ENCODE peak calls at places on chromosomes 3 and 15, in seven cellular contexts. One of them, this sample, is unnamed.

GRCh38 chr3:113148307-113148703 is 63.1 kb upstream of the BOC start:
- DNase-seq in bronchial epithelial cell: peak
- DNase-seq in HCT116: no peak
- DNase-seq in pancreas: no peak
- DNase-seq in GM10248: no peak
- DNase-seq in GM23338: no peak
- DNase-seq in mucosa of descending colon: peak
- DNase-seq in this sample: no peak

GRCh38 chr3:49013738-49014660 is 4.4 kb downstream of the DALRD3 start:
- DNase-seq in mucosa of descending colon: peak
- DNase-seq in bronchial epithelial cell: peak
- DNase-seq in pancreas: peak
- DNase-seq in HCT116: no peak
- DNase-seq in GM10248: peak
- DNase-seq in GM23338: peak
- DNase-seq in this sample: no peak

GRCh38 chr15:74173545-74174215 is at the start of gene ISLR:
- DNase-seq in HCT116: no peak
- DNase-seq in GM10248: no peak
- DNase-seq in GM23338: peak
- DNase-seq in bronchial epithelial cell: no peak
- DNase-seq in mucosa of descending colon: peak
- DNase-seq in pancreas: peak
- DNase-seq in this sample: no peak

GRCh38 chr3:136925425-136926190 is 32.2 kb upstream of the IL20RB start:
- DNase-seq in GM10248: no peak
- DNase-seq in GM23338: no peak
- DNase-seq in HCT116: no peak
- DNase-seq in mucosa of descending colon: no peak
- DNase-seq in bronchial epithelial cell: no peak
- DNase-seq in pancreas: no peak
- DNase-seq in this sample: no peak

GRCh38 chr3:120198305-120198878 is 86.6 kb downstream of the GPR156 start:
- DNase-seq in pancreas: no peak
- DNase-seq in bronchial epithelial cell: peak
- DNase-seq in HCT116: peak
- DNase-seq in GM10248: no peak
- DNase-seq in GM23338: no peak
- DNase-seq in mucosa of descending colon: peak
- DNase-seq in this sample: no peak

GRCh38 chr15:77030042-77030927 is 35.4 kb downstream of the PSTPIP1 start:
- DNase-seq in mucosa of descending colon: peak
- DNase-seq in HCT116: no peak
- DNase-seq in GM23338: peak
- DNase-seq in GM10248: no peak
- DNase-seq in bronchial epithelial cell: no peak
- DNase-seq in pancreas: peak
- DNase-seq in this sample: peak

GRCh38 chr3:115623414-115623868 is at the start of gene GAP43:
- DNase-seq in mucosa of descending colon: peak
- DNase-seq in GM10248: no peak
- DNase-seq in pancreas: peak
- DNase-seq in GM23338: peak
- DNase-seq in bronchial epithelial cell: peak
- DNase-seq in HCT116: no peak
- DNase-seq in this sample: no peak

GRCh38 chr15:85044251-85044853 is 62.7 kb downstream of the PDE8A start:
- DNase-seq in mucosa of descending colon: peak
- DNase-seq in bronchial epithelial cell: peak
- DNase-seq in pancreas: no peak
- DNase-seq in GM23338: peak
- DNase-seq in GM10248: no peak
- DNase-seq in HCT116: peak
- DNase-seq in this sample: peak

GRCh38 chr3:140206196-140207040 is 271.4 kb downstream of the CLSTN2 start:
- DNase-seq in GM23338: peak
- DNase-seq in HCT116: no peak
- DNase-seq in mucosa of descending colon: no peak
- DNase-seq in GM10248: no peak
- DNase-seq in bronchial epithelial cell: peak
- DNase-seq in pancreas: no peak
- DNase-seq in this sample: no peak

GRCh38 chr3:127031046-127031810 is 48.3 kb downstream of the PLXNA1 start:
- DNase-seq in mucosa of descending colon: no peak
- DNase-seq in bronchial epithelial cell: no peak
- DNase-seq in GM10248: no peak
- DNase-seq in pancreas: peak
- DNase-seq in HCT116: no peak
- DNase-seq in GM23338: no peak
- DNase-seq in this sample: no peak

GRCh38 chr3:194136519-194137313 is 768 bp downstream of the HES1 start:
- DNase-seq in pancreas: peak
- DNase-seq in bronchial epithelial cell: peak
- DNase-seq in GM10248: no peak
- DNase-seq in HCT116: no peak
- DNase-seq in mucosa of descending colon: peak
- DNase-seq in GM23338: peak
- DNase-seq in this sample: peak

GRCh38 chr3:46692566-46692983 is 904 bp downstream of the ALS2CL start:
- DNase-seq in pancreas: peak
- DNase-seq in HCT116: peak
- DNase-seq in mucosa of descending colon: peak
- DNase-seq in GM10248: no peak
- DNase-seq in bronchial epithelial cell: peak
- DNase-seq in GM23338: peak
- DNase-seq in this sample: no peak

GRCh38 chr15:60077581-60078359 is 73.7 kb downstream of the FOXB1 start:
- DNase-seq in pancreas: no peak
- DNase-seq in GM10248: no peak
- DNase-seq in HCT116: no peak
- DNase-seq in bronchial epithelial cell: no peak
- DNase-seq in GM23338: peak
- DNase-seq in mucosa of descending colon: no peak
- DNase-seq in this sample: no peak

GRCh38 chr3:29265673-29266072 is 15.2 kb upstream of the RBMS3 start:
- DNase-seq in pancreas: no peak
- DNase-seq in mucosa of descending colon: no peak
- DNase-seq in GM23338: no peak
- DNase-seq in GM10248: no peak
- DNase-seq in HCT116: no peak
- DNase-seq in bronchial epithelial cell: no peak
- DNase-seq in this sample: no peak

GRCh38 chr3:29258161-29258560 is 22.7 kb upstream of the RBMS3 start:
- DNase-seq in bronchial epithelial cell: no peak
- DNase-seq in mucosa of descending colon: no peak
- DNase-seq in pancreas: no peak
- DNase-seq in GM23338: no peak
- DNase-seq in GM10248: no peak
- DNase-seq in HCT116: no peak
- DNase-seq in this sample: no peak

GRCh38 chr3:29255854-29256696 is 24.8 kb upstream of the RBMS3 start:
- DNase-seq in HCT116: no peak
- DNase-seq in GM23338: no peak
- DNase-seq in GM10248: no peak
- DNase-seq in bronchial epithelial cell: peak
- DNase-seq in pancreas: no peak
- DNase-seq in mucosa of descending colon: no peak
- DNase-seq in this sample: no peak

DNA sequence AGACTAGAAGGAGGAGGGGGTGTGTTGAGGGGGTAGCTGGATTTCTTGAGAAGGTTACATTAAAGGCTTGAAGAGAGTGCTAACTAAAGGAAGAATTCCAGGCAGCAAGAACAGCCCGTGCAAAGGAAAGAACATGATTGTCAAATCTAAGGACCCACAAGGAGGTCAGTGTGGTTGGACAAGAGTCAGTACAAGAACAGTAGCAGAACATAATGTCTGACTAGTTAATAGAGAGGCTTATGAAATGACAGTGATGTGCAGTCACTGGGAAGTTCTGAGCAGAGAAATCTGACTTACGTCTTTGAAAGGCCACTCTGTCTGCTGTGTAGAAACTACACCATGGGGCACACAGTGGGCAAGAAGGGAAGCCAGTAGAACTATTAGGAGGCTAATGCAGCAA is 19.8 kb upstream of the RBMS3 start:
- DNase-seq in mucosa of descending colon: no peak
- DNase-seq in HCT116: no peak
- DNase-seq in GM23338: no peak
- DNase-seq in GM10248: no peak
- DNase-seq in pancreas: no peak
- DNase-seq in bronchial epithelial cell: no peak
- DNase-seq in this sample: no peak
- TF ChIP-seq CTCF in mucosa of descending colon: no peak
- TF ChIP-seq CTCF in HCT116: no peak
- TF ChIP-seq CTCF in GM23338: no peak
- TF ChIP-seq CTCF in GM10248: no peak
- TF ChIP-seq CTCF in pancreas: no peak
- TF ChIP-seq CTCF in bronchial epithelial cell: no peak
- TF ChIP-seq CTCF in this sample: no peak

GRCh38 chr3:39725321-39725720 is 84.1 kb upstream of the MYRIP start:
- DNase-seq in bronchial epithelial cell: no peak
- DNase-seq in HCT116: no peak
- DNase-seq in mucosa of descending colon: no peak
- DNase-seq in GM10248: no peak
- DNase-seq in pancreas: no peak
- DNase-seq in GM23338: no peak
- DNase-seq in this sample: no peak

GRCh38 chr3:39718674-39719595 is 90.5 kb upstream of the MYRIP start:
- DNase-seq in GM10248: no peak
- DNase-seq in pancreas: no peak
- DNase-seq in mucosa of descending colon: no peak
- DNase-seq in bronchial epithelial cell: peak
- DNase-seq in HCT116: no peak
- DNase-seq in GM23338: no peak
- DNase-seq in this sample: no peak

GRCh38 chr3:39727415-39727814 is 82.0 kb upstream of the MYRIP start:
- DNase-seq in bronchial epithelial cell: no peak
- DNase-seq in GM23338: peak
- DNase-seq in GM10248: no peak
- DNase-seq in pancreas: no peak
- DNase-seq in HCT116: no peak
- DNase-seq in mucosa of descending colon: no peak
- DNase-seq in this sample: no peak

GRCh38 chr3:39721076-39721475 is 88.3 kb upstream of the MYRIP start:
- DNase-seq in GM10248: no peak
- DNase-seq in pancreas: no peak
- DNase-seq in HCT116: no peak
- DNase-seq in GM23338: no peak
- DNase-seq in mucosa of descending colon: no peak
- DNase-seq in bronchial epithelial cell: no peak
- DNase-seq in this sample: no peak

GRCh38 chr3:39724233-39724846 is 85.1 kb upstream of the MYRIP start:
- DNase-seq in pancreas: no peak
- DNase-seq in GM10248: no peak
- DNase-seq in GM23338: peak
- DNase-seq in mucosa of descending colon: peak
- DNase-seq in bronchial epithelial cell: no peak
- DNase-seq in HCT116: no peak
- DNase-seq in this sample: no peak
- TF ChIP-seq CTCF in pancreas: no peak
- TF ChIP-seq CTCF in GM10248: no peak
- TF ChIP-seq CTCF in GM23338: peak
- TF ChIP-seq CTCF in mucosa of descending colon: no peak
- TF ChIP-seq CTCF in bronchial epithelial cell: peak
- TF ChIP-seq CTCF in HCT116: no peak
- TF ChIP-seq CTCF in this sample: no peak

GRCh38 chr3:125057186-125057850 is 1.5 kb upstream of the HEG1 start:
- DNase-seq in pancreas: no peak
- DNase-seq in mucosa of descending colon: no peak
- DNase-seq in HCT116: no peak
- DNase-seq in bronchial epithelial cell: peak
- DNase-seq in GM23338: no peak
- DNase-seq in GM10248: no peak
- DNase-seq in this sample: no peak

GRCh38 chr3:125053304-125053699 is 2.5 kb downstream of the HEG1 start:
- DNase-seq in mucosa of descending colon: no peak
- DNase-seq in HCT116: no peak
- DNase-seq in bronchial epithelial cell: no peak
- DNase-seq in GM23338: no peak
- DNase-seq in pancreas: no peak
- DNase-seq in GM10248: no peak
- DNase-seq in this sample: no peak

GRCh38 chr3:125055913-125056705 is at the start of gene HEG1:
- DNase-seq in pancreas: peak
- DNase-seq in mucosa of descending colon: peak
- DNase-seq in GM23338: peak
- DNase-seq in bronchial epithelial cell: peak
- DNase-seq in HCT116: no peak
- DNase-seq in GM10248: peak
- DNase-seq in this sample: peak

GRCh38 chr3:125054436-125055164 is 1.2 kb downstream of the HEG1 start:
- DNase-seq in bronchial epithelial cell: no peak
- DNase-seq in mucosa of descending colon: peak
- DNase-seq in HCT116: no peak
- DNase-seq in GM23338: peak
- DNase-seq in GM10248: peak
- DNase-seq in pancreas: no peak
- DNase-seq in this sample: peak

GRCh38 chr3:125055165-125055912 is 458 bp downstream of the HEG1 start:
- DNase-seq in bronchial epithelial cell: no peak
- DNase-seq in HCT116: no peak
- DNase-seq in pancreas: peak
- DNase-seq in mucosa of descending colon: no peak
- DNase-seq in GM23338: peak
- DNase-seq in GM10248: peak
- DNase-seq in this sample: peak
- TF ChIP-seq CTCF in bronchial epithelial cell: no peak
- TF ChIP-seq CTCF in HCT116: no peak
- TF ChIP-seq CTCF in pancreas: no peak
- TF ChIP-seq CTCF in mucosa of descending colon: no peak
- TF ChIP-seq CTCF in GM23338: no peak
- TF ChIP-seq CTCF in GM10248: no peak
- TF ChIP-seq CTCF in this sample: no peak

GRCh38 chr3:178126686-178127085 is 409.6 kb upstream of the KCNMB2 start:
- DNase-seq in HCT116: no peak
- DNase-seq in GM10248: no peak
- DNase-seq in bronchial epithelial cell: no peak
- DNase-seq in pancreas: no peak
- DNase-seq in mucosa of descending colon: no peak
- DNase-seq in GM23338: no peak
- DNase-seq in this sample: no peak

GRCh38 chr3:178131801-178132200 is 404.4 kb upstream of the KCNMB2 start:
- DNase-seq in mucosa of descending colon: no peak
- DNase-seq in pancreas: no peak
- DNase-seq in bronchial epithelial cell: peak
- DNase-seq in GM23338: no peak
- DNase-seq in GM10248: no peak
- DNase-seq in HCT116: no peak
- DNase-seq in this sample: no peak

GRCh38 chr3:178129109-178129508 is 407.1 kb upstream of the KCNMB2 start:
- DNase-seq in GM23338: no peak
- DNase-seq in mucosa of descending colon: no peak
- DNase-seq in HCT116: no peak
- DNase-seq in GM10248: no peak
- DNase-seq in pancreas: no peak
- DNase-seq in bronchial epithelial cell: no peak
- DNase-seq in this sample: no peak

DNA sequence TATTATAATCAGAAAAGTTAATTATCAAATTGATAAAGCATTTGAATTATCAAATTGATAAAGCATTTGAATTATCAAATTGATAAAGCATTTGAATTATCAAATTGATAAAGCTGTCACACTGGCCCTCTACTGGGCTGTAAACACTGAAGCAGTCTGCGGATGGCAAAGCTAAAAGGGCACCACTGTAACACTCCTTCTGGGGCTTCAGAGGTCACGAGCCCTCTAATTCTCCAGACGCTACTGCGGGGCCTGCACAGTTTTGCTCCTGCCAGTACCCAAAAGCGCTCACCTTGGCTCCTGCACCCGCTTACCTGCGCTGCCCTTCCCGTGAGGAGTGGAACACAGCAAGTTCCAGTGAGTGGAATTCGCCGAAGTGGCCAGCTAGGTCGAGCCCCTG is 409.0 kb upstream of the KCNMB2 start:
- DNase-seq in bronchial epithelial cell: no peak
- DNase-seq in pancreas: no peak
- DNase-seq in GM10248: no peak
- DNase-seq in HCT116: no peak
- DNase-seq in mucosa of descending colon: no peak
- DNase-seq in GM23338: peak
- DNase-seq in this sample: no peak
- TF ChIP-seq CTCF in bronchial epithelial cell: no peak
- TF ChIP-seq CTCF in pancreas: no peak
- TF ChIP-seq CTCF in GM10248: no peak
- TF ChIP-seq CTCF in HCT116: no peak
- TF ChIP-seq CTCF in mucosa of descending colon: no peak
- TF ChIP-seq CTCF in GM23338: no peak
- TF ChIP-seq CTCF in this sample: no peak